ENCODE peak calls at places on chromosome 12, in six cellular contexts. A is caudate nucleus, H is ELR, W is T-helper 2 cell, D is kidney glomerular epithelial cell, Q is T-cell. G is an unnamed sample.

GRCh38 chr12:75656650-75657049 is 145.2 kb upstream of the KRR1 start:
- DNase-seq in A (no peak), H (peak; percentile 96), W (no peak), D (peak; percentile 37), Q (no peak), G (no peak)

GRCh38 chr12:130162267-130162666 is at the start of gene FZD10:
- DNase-seq in A (no peak), H (no peak), W (no peak), D (no peak), Q (no peak), G (no peak)

GRCh38 chr12:55676707-55677106 is 31.0 kb downstream of the ITGA7 start:
- DNase-seq in A (no peak), H (no peak), W (no peak), D (no peak), Q (no peak), G (no peak)

GRCh38 chr12:6818246-6819006 is 3.2 kb upstream of the GPR162 start:
- DNase-seq in A (no peak), H (no peak), W (no peak), D (no peak), Q (no peak), G (no peak)

GRCh38 chr12:53596920-53597363 is 29.2 kb downstream of the ATF7 start:
- DNase-seq in A (no peak), H (no peak), W (no peak), D (peak; percentile 39), Q (no peak), G (no peak)

GRCh38 chr12:110312581-110313360 is 31.7 kb downstream of the ATP2A2 start:
- DNase-seq in A (no peak), H (peak; percentile 90), W (no peak), D (peak; percentile 84), Q (no peak), G (peak; percentile 50)

GRCh38 chr12:122946690-122947271 is 19.5 kb downstream of the ABCB9 start:
- DNase-seq in A (no peak), H (peak; percentile 100), W (no peak), D (peak; percentile 95), Q (peak; percentile 43), G (no peak)

GRCh38 chr12:68222336-68222735 is 3.3 kb downstream of the IL26 start:
- DNase-seq in A (no peak), H (peak; percentile 11), W (no peak), D (no peak), Q (no peak), G (no peak)

GRCh38 chr12:109680521-109681030 is 33.0 kb upstream of the FAM222A start:
- DNase-seq in A (no peak), H (no peak), W (no peak), D (no peak), Q (no peak), G (no peak)

GRCh38 chr12:26938660-26939185 is 453 bp downstream of the FGFR1OP2 start:
- DNase-seq in A (peak; percentile 65), H (peak; percentile 62), W (no peak), D (no peak), Q (no peak), G (no peak)

GRCh38 chr12:104680070-104680469 is 223.3 kb downstream of the CHST11 start:
- DNase-seq in A (no peak), H (peak; percentile 33), W (no peak), D (no peak), Q (no peak), G (peak; percentile 83)

GRCh38 chr12:95790912-95791849 is 617 bp upstream of the NTN4 start:
- DNase-seq in A (no peak), H (peak; percentile 62), W (no peak), D (peak; percentile 21), Q (peak; percentile 21), G (no peak)